ENCODE peak calls at places on chromosome 10, in six cellular contexts. A, H, O, Y, X and W are unnamed samples.

GRCh38 chr10:124648738-124649137 is 95.4 kb downstream of the FAM53B start:
- DNase-seq in A (no peak), H (peak; percentile 88), O (peak; percentile 55), Y (peak; percentile 58), X (peak; percentile 93), W (peak; percentile 84)

GRCh38 chr10:73407495-73407894 is 6.4 kb downstream of the ANXA7 start:
- DNase-seq in A (no peak), H (no peak), O (no peak), Y (no peak), X (no peak), W (no peak)

GRCh38 chr10:26516540-26517101 is 78.5 kb downstream of the APBB1IP start:
- DNase-seq in A (no peak), H (no peak), O (peak; percentile 39), Y (no peak), X (no peak), W (no peak)

GRCh38 chr10:132399117-132400035 is 2.4 kb downstream of the PWWP2B start:
- DNase-seq in A (no peak), H (peak; percentile 73), O (peak; percentile 72), Y (no peak), X (no peak), W (peak; percentile 34)

GRCh38 chr10:11875499-11876281 is 52.5 kb downstream of the PROSER2 start:
- DNase-seq in A (no peak), H (peak; percentile 90), O (peak; percentile 96), Y (no peak), X (peak; percentile 89), W (peak; percentile 77)

GRCh38 chr10:85557077-85557476 is 809.5 kb downstream of the GRID1 start:
- DNase-seq in A (no peak), H (no peak), O (no peak), Y (no peak), X (peak; percentile 2), W (no peak)

GRCh38 chr10:127547997-127548396 is 1.1 kb upstream of the NPS start:
- DNase-seq in A (no peak), H (no peak), O (no peak), Y (no peak), X (no peak), W (no peak)

GRCh38 chr10:99369551-99369950 is 40.4 kb downstream of the CNNM1 start:
- DNase-seq in A (no peak), H (no peak), O (no peak), Y (no peak), X (no peak), W (no peak)

GRCh38 chr10:80462986-80463741 is 9.1 kb downstream of the TSPAN14 start:
- DNase-seq in A (no peak), H (no peak), O (no peak), Y (no peak), X (peak; percentile 51), W (peak; percentile 43)

GRCh38 chr10:50431118-50431517 is 179.8 kb upstream of the ASAH2 start:
- DNase-seq in A (no peak), H (no peak), O (no peak), Y (no peak), X (peak; percentile 29), W (no peak)

GRCh38 chr10:121734517-121735137 is 136.4 kb upstream of the FGFR2 start:
- DNase-seq in A (peak; percentile 65), H (peak; percentile 33), O (no peak), Y (no peak), X (peak; percentile 17), W (peak; percentile 42)

GRCh38 chr10:77346031-77346430 is 291.6 kb downstream of the KCNMA1 start:
- DNase-seq in A (no peak), H (no peak), O (no peak), Y (no peak), X (no peak), W (no peak)

GRCh38 chr10:123766012-123766411 is 99.9 kb downstream of the GPR26 start:
- DNase-seq in A (no peak), H (no peak), O (no peak), Y (no peak), X (no peak), W (no peak)

GRCh38 chr10:68106656-68107055 is 2.6 kb upstream of the MYPN start:
- DNase-seq in A (no peak), H (no peak), O (no peak), Y (no peak), X (peak; percentile 74), W (no peak)

GRCh38 chr10:31906039-31906438 is 22.6 kb downstream of the ARHGAP12 start:
- DNase-seq in A (no peak), H (no peak), O (no peak), Y (no peak), X (no peak), W (no peak)

GRCh38 chr10:93493162-93493561 is 3.2 kb upstream of the CEP55 start:
- DNase-seq in A (peak; percentile 22), H (no peak), O (no peak), Y (no peak), X (no peak), W (no peak)

GRCh38 chr10:84267503-84268126 is 22.8 kb downstream of the RGR start:
- DNase-seq in A (peak; percentile 49), H (peak; percentile 58), O (peak; percentile 48), Y (peak; percentile 14), X (peak; percentile 51), W (no peak)